ENCODE peak calls at places on chromosomes 12 and 14, in nine cellular contexts. C is NCI-H1092 treated with DMSO at 0.1 percent for 48 hours; Z is fibroblast of pulmonary artery; G is RPMI8226; J is HFFc6; V is colonic mucosa; Q is astrocyte of the cerebellum; Y is Calu3; N is stimulated activated naive CD8-positive, alpha-beta T cell treated with anti-CD3 and anti-CD28 coated beads, Interleukin-15, Interleukin-2, amounts not matched to agents 100 U/mL and 50 U/mL, for 24 hours. I is an unnamed sample.

GRCh38 chr14:100417466-100417865 is 94.3 kb downstream of the SLC25A47 start:
- DNase-seq in C (no peak), Z (peak), G (no peak), J (peak), V (peak), Q (peak), Y (peak), N (no peak), I (peak)

GRCh38 chr14:37150414-37150813 is 22.0 kb downstream of the SLC25A21 start:
- DNase-seq in C (peak), Z (peak), G (peak), J (peak), V (no peak), Q (peak), Y (peak), N (no peak), I (no peak)

GRCh38 chr12:22505826-22506225 is 38.5 kb downstream of the C2CD5 start:
- DNase-seq in C (no peak), Z (no peak), G (no peak), J (no peak), V (no peak), Q (no peak), Y (no peak), N (no peak), I (no peak)

GRCh38 chr12:9702239-9702638 is 30.7 kb downstream of the CLECL1 start:
- DNase-seq in C (no peak), Z (no peak), G (no peak), J (no peak), V (no peak), Q (no peak), Y (no peak), N (peak), I (no peak)

GRCh38 chr12:94704452-94704871 is 54.1 kb upstream of the TMCC3 start:
- DNase-seq in C (peak), Z (peak), G (no peak), J (peak), V (no peak), Q (peak), Y (peak), N (no peak), I (no peak)

GRCh38 chr14:75303415-75303814 is 24.8 kb downstream of the FOS start:
- DNase-seq in C (peak), Z (peak), G (peak), J (peak), V (peak), Q (no peak), Y (peak), N (peak), I (peak)

GRCh38 chr14:96410119-96410518 is 18.2 kb downstream of the AK7 start:
- DNase-seq in C (no peak), Z (no peak), G (no peak), J (no peak), V (no peak), Q (no peak), Y (no peak), N (no peak), I (no peak)

GRCh38 chr14:65015391-65015790 is 28.7 kb downstream of the FNTB start:
- DNase-seq in C (no peak), Z (no peak), G (no peak), J (no peak), V (no peak), Q (no peak), Y (no peak), N (no peak), I (no peak)

GRCh38 chr12:40152783-40153383 is 47.0 kb upstream of the SLC2A13 start:
- DNase-seq in C (no peak), Z (peak), G (peak), J (peak), V (peak), Q (peak), Y (peak), N (peak), I (no peak)

GRCh38 chr14:52015411-52016030 is 26.2 kb downstream of the RTRAF start:
- DNase-seq in C (peak), Z (no peak), G (peak), J (no peak), V (no peak), Q (no peak), Y (no peak), N (no peak), I (no peak)

GRCh38 chr12:90401185-90401584 is 553.8 kb downstream of the CCER1 start:
- DNase-seq in C (no peak), Z (no peak), G (no peak), J (no peak), V (no peak), Q (no peak), Y (no peak), N (no peak), I (no peak)